ENCODE peak calls at places on chromosomes 2 and 18, in four cellular contexts. B, N, J and U are unnamed samples.

GRCh38 chr18:37987901-37988300 is 422.3 kb upstream of the CELF4 start:
- DNase-seq in N (no peak), J (no peak), B (no peak), U (no peak)

GRCh38 chr2:226855766-226856165 is 19.9 kb downstream of the RHBDD1 start:
- DNase-seq in J (no peak), B (no peak), N (no peak), U (no peak)

GRCh38 chr2:3174626-3175567 is 202.7 kb downstream of the EIPR1 start:
- DNase-seq in N (no peak), B (no peak), J (no peak), U (no peak)

GRCh38 chr2:9424447-9425164 is 1.2 kb downstream of the CPSF3 start:
- DNase-seq in B (no peak), J (no peak), N (no peak), U (no peak)

GRCh38 chr2:55090702-55091101 is 40.5 kb upstream of the RTN4 start:
- DNase-seq in N (no peak), B (no peak), J (peak), U (no peak)

GRCh38 chr2:8110716-8111115 is 571.1 kb upstream of the ID2 start:
- DNase-seq in J (no peak), N (no peak), B (no peak), U (no peak)

GRCh38 chr2:8437949-8438400 is 243.9 kb upstream of the ID2 start:
- DNase-seq in J (no peak), B (no peak), N (no peak), U (no peak)

GRCh38 chr2:138518860-138519259 is 17.3 kb downstream of the SPOPL start:
- DNase-seq in J (no peak), N (no peak), B (no peak), U (no peak)

GRCh38 chr2:213766465-213766891 is 482.2 kb downstream of the SPAG16 start:
- DNase-seq in B (no peak), J (no peak), N (no peak), U (no peak)

GRCh38 chr2:190432567-190433231 is 24.5 kb downstream of the MFSD6 start:
- DNase-seq in N (no peak), B (no peak), J (no peak), U (no peak)

GRCh38 chr2:85772019-85772745 is 18.4 kb downstream of the ATOH8 start:
- DNase-seq in N (peak), J (peak), B (peak), U (peak)

GRCh38 chr2:3266727-3267548 is 110.7 kb downstream of the EIPR1 start:
- DNase-seq in J (no peak), N (no peak), B (no peak), U (peak)

GRCh38 chr18:50706199-50706598 is 113.6 kb downstream of the MRO start:
- DNase-seq in J (no peak), B (no peak), N (no peak), U (no peak)

GRCh38 chr2:37414470-37414949 is 70.1 kb downstream of the QPCT start:
- DNase-seq in B (peak), J (peak), N (no peak), U (no peak)

DNA sequence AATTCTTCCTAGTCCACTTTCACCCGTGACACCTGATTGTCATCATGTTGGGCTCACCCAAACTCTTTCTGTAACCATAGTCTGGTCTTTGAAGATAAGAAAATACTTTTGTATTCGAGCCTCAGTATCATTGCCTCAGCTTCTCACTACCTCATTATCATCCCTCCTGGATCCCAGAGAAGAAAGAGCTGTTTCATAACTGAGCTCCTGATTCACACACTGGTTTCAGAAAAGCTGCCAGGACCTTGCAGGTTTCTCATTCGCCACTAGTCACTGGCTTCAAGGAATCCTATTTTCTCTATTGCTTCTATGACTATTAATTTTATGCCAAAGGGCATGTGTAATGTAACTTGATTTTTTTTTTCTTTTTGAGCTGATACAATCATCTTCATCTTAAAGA is 2.9 kb upstream of the CRIM1 start:
- DNase-seq in J (peak), B (no peak), N (no peak), U (no peak)
- TF ChIP-seq CTCF in J (no peak), B (no peak), N (no peak), U (no peak)

GRCh38 chr2:27133905-27134780 is at the start of gene PREB:
- DNase-seq in J (peak), N (peak), B (peak), U (peak)
- TF ChIP-seq CTCF in J (no peak), N (no peak), B (no peak), U (peak)

GRCh38 chr2:100730290-100730868 is 89.6 kb upstream of the NPAS2 start:
- DNase-seq in B (peak), J (peak), N (peak), U (no peak)
- TF ChIP-seq CTCF in B (peak), J (peak), N (peak), U (peak)

GRCh38 chr18:79451237-79452125 is 55.8 kb downstream of the NFATC1 start:
- DNase-seq in N (no peak), B (no peak), J (no peak), U (no peak)
- TF ChIP-seq CTCF in N (no peak), B (no peak), J (no peak), U (peak)

GRCh38 chr2:218400167-218400929 is 680 bp downstream of the CTDSP1 start:
- DNase-seq in B (peak), J (peak), N (peak), U (no peak)

GRCh38 chr2:218398437-218399390 is 954 bp upstream of the CTDSP1 start:
- DNase-seq in J (peak), N (peak), B (peak), U (no peak)

GRCh38 chr2:218397502-218398436 is 1.9 kb upstream of the CTDSP1 start:
- DNase-seq in B (peak), J (peak), N (peak), U (no peak)

GRCh38 chr2:218400930-218401833 is 1.5 kb downstream of the CTDSP1 start:
- DNase-seq in N (peak), B (no peak), J (no peak), U (no peak)

DNA sequence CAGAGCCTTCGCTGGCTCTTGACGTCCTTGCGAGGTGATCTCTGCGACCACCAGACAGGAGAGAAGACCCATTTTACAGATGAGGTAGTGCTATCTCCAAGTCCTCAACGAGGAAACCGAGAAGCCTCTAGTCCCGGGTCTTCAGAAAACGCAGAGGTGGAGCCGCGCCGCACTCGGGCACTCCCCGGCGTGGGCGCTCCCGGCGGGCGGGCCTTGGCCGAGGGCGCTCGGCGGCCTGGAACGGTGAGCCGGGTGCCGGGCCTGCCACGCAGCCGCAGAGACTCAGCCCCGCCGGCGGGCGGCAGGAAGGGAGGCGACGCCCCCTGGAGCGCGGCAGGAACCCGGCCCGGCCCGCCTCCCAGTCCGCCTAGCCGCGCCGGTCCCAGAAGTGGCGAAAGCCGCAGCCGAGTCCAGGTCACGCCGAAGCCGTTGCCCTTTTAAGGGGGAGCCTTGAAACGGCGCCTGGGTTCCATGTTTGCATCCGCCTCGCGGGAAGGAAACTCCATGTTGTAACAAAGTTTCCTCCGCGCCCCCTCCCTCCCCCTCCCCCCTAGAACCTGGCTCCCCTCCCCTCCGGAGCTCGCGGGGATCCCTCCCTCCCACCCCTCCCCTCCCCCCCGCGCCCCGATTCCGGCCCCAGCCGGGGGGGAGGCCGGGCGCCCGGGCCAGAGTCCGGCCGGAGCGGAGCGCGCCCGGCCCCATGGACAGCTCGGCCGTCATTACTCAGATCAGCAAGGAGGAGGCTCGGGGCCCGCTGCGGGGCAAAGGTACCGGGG is at the start of gene CTDSP1:
- DNase-seq in J (peak), B (peak), N (peak), U (peak)
- TF ChIP-seq CTCF in J (no peak), B (no peak), N (peak), U (peak)

GRCh38 chr2:120182019-120182560 is 41.1 kb downstream of the TMEM185B start:
- DNase-seq in B (no peak), N (no peak), J (no peak), U (no peak)
- TF ChIP-seq CTCF in B (no peak), N (no peak), J (no peak), U (no peak)

DNA sequence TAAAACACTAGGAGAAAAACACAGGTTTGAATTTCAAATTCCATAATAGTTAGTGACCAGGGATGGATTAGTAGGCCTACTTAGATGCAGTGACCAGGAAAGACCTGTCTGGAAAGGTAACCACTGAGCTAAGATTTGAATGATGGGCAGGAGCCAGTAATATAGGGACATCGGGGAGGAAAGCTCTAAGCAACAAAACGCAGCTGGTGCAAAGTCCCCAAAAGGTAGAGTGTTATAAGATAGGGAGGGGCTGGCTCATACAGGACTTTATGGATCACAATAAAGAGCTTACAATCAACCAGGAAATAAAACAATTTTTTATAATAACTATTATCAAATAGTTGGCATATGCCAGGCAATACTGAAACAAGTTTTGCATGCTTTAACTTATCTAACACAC is 849.4 kb downstream of the LRRTM4 start:
- DNase-seq in B (no peak), N (no peak), J (no peak), U (no peak)
- TF ChIP-seq CTCF in B (no peak), N (no peak), J (no peak), U (no peak)

GRCh38 chr2:113406114-113406513 is 31.4 kb upstream of the ZNG1B start:
- DNase-seq in N (no peak), J (no peak), B (no peak), U (no peak)

GRCh38 chr2:113407446-113408099 is 29.9 kb upstream of the ZNG1B start:
- DNase-seq in J (peak), B (peak), N (no peak), U (no peak)
- TF ChIP-seq CTCF in J (peak), B (no peak), N (no peak), U (no peak)

DNA sequence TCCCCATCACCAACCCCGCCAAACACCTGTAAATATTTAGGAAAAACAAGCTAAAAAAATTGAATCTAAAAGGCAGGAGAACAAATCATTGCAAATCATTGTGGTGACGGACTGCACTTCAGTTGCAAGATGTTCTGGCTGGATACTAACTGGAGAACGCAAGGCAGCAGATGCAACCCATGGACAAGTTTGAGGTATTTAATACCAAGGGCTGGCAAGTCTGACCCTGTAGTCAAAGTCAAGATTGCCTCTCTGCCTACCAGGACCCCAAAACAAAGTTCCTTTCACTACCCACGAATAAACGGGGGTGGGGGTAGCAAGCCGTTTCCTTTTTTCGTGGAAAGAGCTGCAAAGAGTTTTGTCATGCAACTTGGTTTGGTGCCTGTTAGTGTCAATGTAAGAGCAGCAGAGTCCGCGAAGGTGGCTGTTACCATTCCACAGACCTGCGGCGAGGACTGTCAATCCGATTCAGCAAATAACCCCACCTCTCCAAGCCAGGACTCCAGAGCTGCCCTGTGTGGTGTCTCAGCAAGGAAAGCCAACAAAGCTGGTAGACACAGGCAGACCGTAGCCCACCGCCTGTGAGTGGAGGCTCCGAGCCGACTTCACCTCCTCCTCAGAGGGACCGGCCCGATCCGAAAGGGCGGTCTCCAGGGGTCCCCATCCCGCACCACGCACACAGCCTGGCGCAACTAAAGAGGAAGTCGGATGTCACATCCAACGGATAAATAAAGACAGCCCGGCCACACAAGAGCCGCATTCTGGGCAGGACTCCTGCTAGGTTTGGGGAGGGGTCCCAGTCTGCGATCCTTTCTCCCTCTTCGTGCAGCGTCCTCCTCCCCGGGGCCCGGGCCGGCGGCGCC is 980 bp downstream of the ANKRD44 start:
- DNase-seq in N (peak), J (no peak), B (no peak), U (no peak)
- TF ChIP-seq CTCF in N (no peak), J (no peak), B (no peak), U (no peak)

GRCh38 chr2:172452845-172453244 is 25.5 kb downstream of the ITGA6 start:
- DNase-seq in B (no peak), J (no peak), N (no peak), U (no peak)

GRCh38 chr2:172454404-172455120 is 27.2 kb downstream of the ITGA6 start:
- DNase-seq in J (no peak), N (no peak), B (no peak), U (no peak)

GRCh38 chr2:172457606-172458005 is 30.2 kb downstream of the ITGA6 start:
- DNase-seq in B (no peak), J (no peak), N (no peak), U (no peak)

GRCh38 chr2:172456002-172456401 is 28.6 kb downstream of the ITGA6 start:
- DNase-seq in N (no peak), J (no peak), B (no peak), U (no peak)

DNA sequence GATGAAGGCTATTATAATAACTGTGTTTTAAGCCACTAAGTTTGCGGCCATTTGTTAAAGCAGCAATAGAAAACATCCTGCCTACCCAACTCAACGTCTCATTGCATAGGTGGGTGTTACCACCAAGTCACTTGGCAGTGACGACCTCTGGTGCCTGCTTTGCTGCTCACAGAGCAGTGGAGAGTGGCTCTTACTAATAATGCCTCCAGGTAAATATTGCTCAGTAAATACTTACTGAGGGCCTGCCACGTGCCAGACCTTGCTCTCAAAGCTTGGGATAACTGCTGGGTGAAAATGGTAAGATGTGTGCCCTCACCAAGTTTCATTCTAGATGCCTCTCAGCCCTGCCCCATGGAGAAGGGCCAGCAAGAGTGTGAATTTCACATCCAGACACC is 27.7 kb downstream of the ITGA6 start:
- DNase-seq in B (no peak), N (peak), J (no peak), U (no peak)
- TF ChIP-seq CTCF in B (no peak), N (no peak), J (no peak), U (no peak)